ENCODE peak calls at places on chromosomes 7 and 10, in seven cellular contexts. M is psoas muscle; Y is glutamatergic neuron; Q is neural progenitor cell; J is fibroblast of mammary gland; O is activated CD8-positive, alpha-beta memory T cell treated with anti-CD3 and anti-CD28 coated beads for 4 hours; F is C1 segment of cervical spinal cord. L is an unnamed sample.

GRCh38 chr7:102220929-102221850 is 65.5 kb upstream of the SH2B2 start:
- DNase-seq in M (no peak), J (no peak), F (no peak), Y (no peak), Q (no peak), O (no peak), L (no peak)

GRCh38 chr10:44715081-44715480 is 196.1 kb upstream of the TMEM72 start:
- DNase-seq in M (no peak), J (peak; percentile 75), O (no peak), F (no peak), Q (no peak), Y (no peak), L (no peak)

GRCh38 chr7:118153551-118154177 is 30.3 kb upstream of the LSM8 start:
- DNase-seq in J (peak; percentile 51), F (no peak), M (no peak), O (no peak), Y (no peak), Q (peak; percentile 54), L (no peak)

GRCh38 chr7:112497481-112497880 is 16.7 kb downstream of the LSMEM1 start:
- DNase-seq in O (no peak), Q (no peak), Y (no peak), F (no peak), M (no peak), J (no peak), L (no peak)

GRCh38 chr7:140898794-140899548 is 25.8 kb downstream of the BRAF start:
- DNase-seq in M (no peak), Q (no peak), J (peak; percentile 34), Y (no peak), F (no peak), O (no peak), L (no peak)

GRCh38 chr7:69775231-69775771 is 177.0 kb downstream of the AUTS2 start:
- DNase-seq in Y (peak; percentile 29), Q (no peak), J (peak; percentile 86), M (no peak), O (no peak), F (no peak), L (no peak)

GRCh38 chr10:28722065-28722803 is 44.9 kb downstream of the BAMBI start:
- DNase-seq in Q (peak; percentile 60), Y (peak; percentile 58), M (peak; percentile 51), O (no peak), J (peak; percentile 16), F (peak; percentile 39), L (peak; percentile 74)

GRCh38 chr10:74855027-74855426 is 28.6 kb downstream of the KAT6B start:
- DNase-seq in Q (no peak), Y (no peak), F (no peak), M (no peak), J (no peak), O (no peak), L (no peak)

GRCh38 chr7:8386926-8387550 is 46.4 kb upstream of the NXPH1 start:
- DNase-seq in J (no peak), F (peak; percentile 21), M (no peak), Y (no peak), Q (no peak), O (no peak), L (no peak)

GRCh38 chr10:126570631-126571170 is 99.8 kb downstream of the C10orf90 start:
- DNase-seq in O (no peak), F (no peak), M (no peak), J (peak; percentile 51), Y (no peak), Q (no peak), L (no peak)

GRCh38 chr10:102024799-102025198 is 31.2 kb downstream of the ARMH3 start:
- DNase-seq in O (no peak), F (no peak), Q (no peak), Y (no peak), J (no peak), M (no peak), L (no peak)

GRCh38 chr7:134865001-134865845 is 85.8 kb downstream of the CALD1 start:
- DNase-seq in Y (no peak), F (no peak), M (no peak), J (peak; percentile 78), O (peak; percentile 13), Q (peak; percentile 20), L (no peak)

GRCh38 chr7:82789883-82790609 is 346.5 kb upstream of the CACNA2D1 start:
- DNase-seq in M (no peak), O (no peak), J (peak; percentile 41), F (no peak), Y (no peak), Q (no peak), L (no peak)

GRCh38 chr7:131327049-131327625 is 539 bp upstream of the MKLN1 start:
- DNase-seq in F (peak; percentile 90), Y (no peak), M (no peak), O (no peak), J (peak; percentile 80), Q (no peak), L (no peak)

GRCh38 chr7:107694395-107694794 is 33.8 kb downstream of the SLC26A4 start:
- DNase-seq in M (no peak), Q (no peak), Y (no peak), O (no peak), J (peak; percentile 29), F (no peak), L (no peak)

GRCh38 chr7:12064716-12065115 is 146.4 kb upstream of the TMEM106B start:
- DNase-seq in F (no peak), O (no peak), M (no peak), Y (no peak), Q (no peak), J (no peak), L (no peak)

GRCh38 chr10:14502451-14502850 is 171.7 kb upstream of the FRMD4A start:
- DNase-seq in Q (peak; percentile 7), J (no peak), Y (no peak), O (no peak), F (no peak), M (no peak), L (no peak)

GRCh38 chr7:107035446-107035845 is 9.1 kb upstream of the PRKAR2B start:
- DNase-seq in J (peak; percentile 89), Y (no peak), F (no peak), O (no peak), Q (no peak), M (no peak), L (no peak)

GRCh38 chr10:75030371-75030770 is 81.1 kb upstream of the SAMD8 start:
- DNase-seq in O (no peak), Y (no peak), F (no peak), J (no peak), Q (no peak), M (no peak), L (no peak)

GRCh38 chr7:36216063-36216684 is 63.1 kb downstream of the EEPD1 start:
- DNase-seq in M (peak; percentile 45), Q (no peak), F (no peak), Y (no peak), J (peak; percentile 73), O (no peak), L (no peak)

GRCh38 chr10:92822060-92822634 is 26.2 kb upstream of the EXOC6 start:
- DNase-seq in Y (no peak), J (peak; percentile 66), O (no peak), F (no peak), M (no peak), Q (no peak), L (no peak)

GRCh38 chr7:117071597-117071996 is 118.3 kb downstream of the ST7 start:
- DNase-seq in Q (no peak), F (no peak), J (no peak), Y (no peak), M (no peak), O (no peak), L (no peak)

GRCh38 chr7:55504093-55504859 is 68.0 kb downstream of the VOPP1 start:
- DNase-seq in O (no peak), F (no peak), J (peak; percentile 25), Y (no peak), Q (no peak), M (no peak), L (peak; percentile 64)

GRCh38 chr7:130322615-130323014 is 22.0 kb upstream of the CPA5 start:
- DNase-seq in J (no peak), O (no peak), M (no peak), Q (no peak), Y (no peak), F (no peak), L (no peak)

GRCh38 chr7:8155836-8156235 is 106.1 kb downstream of the ICA1 start:
- DNase-seq in J (no peak), M (no peak), O (no peak), Q (no peak), Y (no peak), F (no peak), L (no peak)

GRCh38 chr7:26007510-26007909 is 144.5 kb upstream of the NFE2L3 start:
- DNase-seq in Q (no peak), J (no peak), F (no peak), O (no peak), M (no peak), Y (no peak), L (no peak)

GRCh38 chr10:28468707-28469483 is 64.0 kb upstream of the WAC start:
- DNase-seq in O (no peak), Q (no peak), Y (no peak), M (no peak), F (no peak), J (no peak), L (no peak)

L was measured in kidney.